ENCODE peak calls at places on chromosomes 13 and 19, in four cellular contexts. C is SK-N-SH, O is H9, Q is neuronal stem cell. T is an unnamed sample. For H3K4me1, the result is how much of the 10 kb centered on the place peaks cover.

GRCh38 chr13:49669735-49670309 is 21.5 kb downstream of the EBPL start:
- DNase-seq in C (peak), O (peak), Q (peak), T (peak)

GRCh38 chr13:105991622-105992254 is 543.7 kb downstream of the EFNB2 start:
- DNase-seq in C (no peak), O (no peak), Q (no peak), T (peak)

GRCh38 chr13:103663996-103664395 is 597.8 kb upstream of the SLC10A2 start:
- DNase-seq in C (no peak), O (no peak), Q (no peak), T (no peak)

GRCh38 chr13:46062190-46062589 is 9.6 kb upstream of the ZC3H13 start:
- DNase-seq in C (no peak), O (no peak), Q (no peak), T (no peak)

GRCh38 chr13:66657165-66657895 is 572.8 kb downstream of the PCDH9 start:
- DNase-seq in C (peak), O (no peak), Q (no peak), T (peak)

GRCh38 chr13:44755872-44756271 is 179.7 kb upstream of the TSC22D1 start:
- DNase-seq in C (no peak), O (no peak), Q (no peak), T (no peak)

GRCh38 chr13:57633950-57634828 is 2.6 kb downstream of the PCDH17 start:
- DNase-seq in C (peak), O (peak), Q (no peak), T (peak)

GRCh38 chr19:53871448-53871847 is 3.8 kb downstream of the MYADM start:
- DNase-seq in C (no peak), O (no peak), Q (no peak), T (no peak)

GRCh38 chr13:94065741-94066140 is 413.7 kb downstream of the DCT start:
- DNase-seq in C (peak), O (no peak), Q (no peak), T (no peak)

GRCh38 chr19:41999071-41999877 is 5.2 kb upstream of the ATP1A3 start:
- DNase-seq in C (peak), O (peak), Q (no peak), T (peak)

GRCh38 chr13:94188173-94188869 is 291.2 kb downstream of the DCT start:
- DNase-seq in C (no peak), O (peak), Q (no peak), T (no peak)

GRCh38 chr13:102028198-102028597 is 373.6 kb downstream of the FGF14 start:
- DNase-seq in C (no peak), O (no peak), Q (no peak), T (no peak)

GRCh38 chr19:9835507-9835949 is 410 bp downstream of the PIN1 start:
- DNase-seq in C (no peak), O (no peak), Q (no peak), T (no peak)

GRCh38 chr13:111905609-111905945 is 161.4 kb upstream of the SOX1 start:
- DNase-seq in C (no peak), O (no peak), Q (no peak), T (no peak)

GRCh38 chr19:30345686-30346085 is 26.5 kb upstream of the ZNF536 start:
- DNase-seq in C (no peak), O (no peak), Q (no peak), T (no peak)

GRCh38 chr13:34719060-34719875 is 222.8 kb upstream of the NBEA start:
- DNase-seq in C (no peak), O (no peak), Q (peak), T (no peak)

GRCh38 chr19:2168619-2169424 is 5.1 kb downstream of the DOT1L start:
- DNase-seq in C (peak), O (peak), Q (peak), T (peak)

GRCh38 chr19:45470147-45471081 is 2.6 kb downstream of the FOSB start:
- DNase-seq in C (no peak), O (no peak), Q (no peak), T (peak)

GRCh38 chr13:100491164-100491847 is 97.3 kb downstream of the GGACT start:
- DNase-seq in C (no peak), O (no peak), Q (no peak), T (no peak)

GRCh38 chr13:41222259-41222852 is 28.0 kb upstream of the KBTBD7 start:
- DNase-seq in C (peak), O (peak), Q (peak), T (peak)

GRCh38 chr19:42254083-42254849 is 662 bp downstream of the ERF start:
- DNase-seq in C (peak), O (peak), Q (peak), T (peak)

GRCh38 chr13:25679936-25680335 is 308.2 kb downstream of the ATP8A2 start:
- DNase-seq in C (no peak), O (no peak), Q (no peak), T (no peak)

GRCh38 chr13:25678398-25678797 is 306.6 kb downstream of the ATP8A2 start:
- DNase-seq in C (no peak), O (peak), Q (no peak), T (peak)

GRCh38 chr13:25679154-25679553 is 307.4 kb downstream of the ATP8A2 start:
- DNase-seq in C (no peak), O (no peak), Q (no peak), T (no peak)

GRCh38 chr13:25675060-25675459 is 303.3 kb downstream of the ATP8A2 start:
- DNase-seq in C (no peak), O (no peak), Q (no peak), T (peak)

GRCh38 chr13:25677956-25678355 is 306.2 kb downstream of the ATP8A2 start:
- DNase-seq in C (no peak), O (no peak), Q (no peak), T (no peak)
- H3K4me1 ChIP-seq in C (under half), O (under half), Q (under half), T (under half)

DNA sequence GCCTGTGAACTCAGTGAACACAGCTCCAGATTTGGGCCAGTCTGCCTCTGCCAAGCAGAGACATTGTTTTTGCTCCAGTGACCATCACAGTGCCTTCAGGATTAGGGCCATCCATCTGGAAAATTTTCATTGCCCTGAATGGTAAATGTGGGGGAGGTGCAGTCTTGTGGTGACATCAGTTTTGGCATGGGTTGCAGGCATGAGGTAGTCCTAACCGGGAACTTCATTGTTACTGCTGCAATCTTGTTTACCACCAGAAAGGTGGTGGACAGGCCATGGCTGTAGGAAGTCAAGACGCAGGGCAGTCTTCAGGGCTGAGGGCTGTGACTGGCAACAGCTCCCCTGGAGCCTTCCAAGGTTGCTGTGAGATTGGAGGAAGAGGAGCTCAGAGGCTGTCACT is 55.2 kb downstream of the SPATA13 start:
- DNase-seq in C (no peak), O (no peak), Q (no peak), T (peak)
- H3K4me2 ChIP-seq in C (no peak), O (no peak), Q (no peak), T (no peak)

GRCh38 chr19:5977785-5978605 is at the start of gene RANBP3:
- DNase-seq in C (peak), O (peak), Q (peak), T (peak)
- H3K4me1 ChIP-seq in C (under half), O (under half), Q (under half), T (under half)

DNA sequence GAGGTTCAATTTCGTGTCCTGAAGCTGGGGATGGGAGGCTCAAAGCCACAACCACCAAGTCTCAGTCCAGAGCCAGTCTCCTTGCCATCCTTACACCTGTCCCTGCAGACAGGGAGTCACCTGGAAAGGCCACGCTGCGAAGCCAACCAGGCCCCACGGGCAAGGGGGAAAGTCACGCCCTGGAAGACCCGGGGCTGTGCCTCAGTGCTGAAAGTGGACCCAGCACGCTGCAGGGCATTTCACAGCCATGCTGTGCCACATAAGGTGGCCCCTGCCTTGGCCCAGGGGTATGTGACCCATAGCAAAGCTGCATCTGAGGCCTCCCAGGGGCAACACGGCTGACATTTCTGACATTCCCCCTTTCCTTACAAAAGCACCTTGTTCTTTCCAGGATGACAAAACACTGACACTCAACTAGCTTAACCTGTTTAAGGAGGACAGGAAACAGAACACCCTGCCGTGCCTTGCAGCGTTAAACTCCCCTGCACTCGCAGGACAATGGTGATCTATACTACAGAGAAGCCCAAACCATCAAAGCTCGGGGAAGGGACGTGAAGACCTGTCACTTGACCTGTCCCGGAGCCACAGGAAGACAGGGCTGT is 14.8 kb downstream of the CHERP start:
- DNase-seq in C (no peak), O (no peak), Q (no peak), T (no peak)
- H3K4me2 ChIP-seq in C (no peak), O (no peak), Q (no peak), T (no peak)

GRCh38 chr19:8454218-8454617 is 9.4 kb downstream of the HNRNPM start:
- DNase-seq in C (no peak), O (no peak), Q (no peak), T (no peak)
- H3K4me1 ChIP-seq in C (under half), O (under half), Q (under half), T (under half)

DNA sequence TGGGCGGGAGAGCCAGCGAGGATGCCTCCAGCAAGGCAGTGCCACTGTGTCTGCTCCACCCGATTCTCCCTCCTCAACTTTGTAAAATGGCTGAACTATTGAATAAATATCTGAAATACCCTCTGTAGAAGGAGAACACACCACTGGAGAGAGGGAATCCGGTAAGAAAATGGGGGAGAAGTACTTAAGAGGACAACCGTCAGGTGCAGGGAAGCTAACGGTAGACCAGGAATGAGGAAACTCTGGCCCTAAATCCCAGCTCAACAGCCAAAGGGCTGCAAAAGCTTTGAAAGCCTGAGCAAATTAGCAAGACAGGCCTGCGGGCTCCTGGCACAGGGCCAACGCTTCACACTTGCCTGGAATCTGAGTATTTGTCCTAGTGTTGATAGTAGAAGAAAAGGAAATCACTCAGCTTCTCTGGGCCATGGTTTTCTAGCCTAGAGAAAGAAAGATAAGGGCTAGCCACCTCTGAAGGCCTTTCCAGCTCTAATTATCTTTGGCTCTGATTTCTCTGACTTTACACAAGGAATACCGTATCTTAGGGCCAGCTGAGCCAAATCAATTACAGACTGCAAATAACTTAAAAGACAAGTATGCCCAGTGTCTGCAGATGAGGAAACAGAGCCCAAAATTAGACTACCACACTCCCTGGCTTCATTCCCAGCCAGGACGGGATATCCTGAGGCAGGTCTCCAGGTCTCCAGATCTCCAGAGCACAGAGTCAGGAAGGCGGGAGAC is 69.7 kb downstream of the STK24 start:
- DNase-seq in C (peak), O (no peak), Q (no peak), T (peak)
- H3K4me2 ChIP-seq in C (peak), O (no peak), Q (no peak), T (no peak)